ENCODE peak calls at places on chromosomes 3 and 15, in five cellular contexts. F, O, C, V and Z are unnamed samples.

GRCh38 chr15:42094512-42094963 is at the start of gene PLA2G4D:
- DNase-seq in F (no peak), O (no peak), C (no peak), V (no peak), Z (peak)

GRCh38 chr3:189458536-189458935 is 172.7 kb upstream of the TP63 start:
- DNase-seq in F (no peak), O (peak), C (no peak), V (no peak), Z (no peak)

GRCh38 chr3:107899996-107900651 is 190.7 kb downstream of the CD47 start:
- DNase-seq in F (no peak), O (no peak), C (no peak), V (no peak), Z (no peak)

GRCh38 chr3:107660316-107660976 is 137.7 kb downstream of the BBX start:
- DNase-seq in F (no peak), O (no peak), C (no peak), V (no peak), Z (no peak)

GRCh38 chr3:14119651-14120050 is 5.0 kb downstream of the CHCHD4 start:
- DNase-seq in F (no peak), O (no peak), C (no peak), V (no peak), Z (no peak)

GRCh38 chr3:9949115-9949514 is 3.1 kb downstream of the PRRT3 start:
- DNase-seq in F (no peak), O (no peak), C (no peak), V (no peak), Z (no peak)

GRCh38 chr3:191762323-191762960 is 301.5 kb downstream of the PYDC2 start:
- DNase-seq in F (no peak), O (no peak), C (no peak), V (no peak), Z (no peak)

GRCh38 chr15:67840747-67841634 is 1.1 kb upstream of the RNU6-1 start:
- DNase-seq in F (no peak), O (no peak), C (no peak), V (peak), Z (no peak)

GRCh38 chr3:16311960-16312451 is 47.0 kb downstream of the OXNAD1 start:
- DNase-seq in F (no peak), O (peak), C (no peak), V (no peak), Z (no peak)

GRCh38 chr3:149638401-149639092 is 19.3 kb downstream of the WWTR1 start:
- DNase-seq in F (no peak), O (no peak), C (no peak), V (no peak), Z (no peak)

GRCh38 chr3:31495971-31496370 is 36.8 kb upstream of the STT3B start:
- DNase-seq in F (no peak), O (no peak), C (no peak), V (no peak), Z (no peak)

GRCh38 chr3:185926445-185926844 is 11.4 kb downstream of the TRA2B start:
- DNase-seq in F (no peak), O (no peak), C (no peak), V (no peak), Z (no peak)

GRCh38 chr3:159169828-159170227 is 368.0 kb downstream of the MFSD1 start:
- DNase-seq in F (no peak), O (no peak), C (no peak), V (peak), Z (no peak)

GRCh38 chr3:98801042-98801747 is 38.1 kb downstream of the ST3GAL6 start:
- DNase-seq in F (no peak), O (no peak), C (no peak), V (no peak), Z (no peak)

GRCh38 chr3:50582083-50582482 is 12.8 kb downstream of the HEMK1 start:
- DNase-seq in F (peak), O (peak), C (no peak), V (no peak), Z (no peak)

GRCh38 chr3:36166477-36166876 is 213.8 kb upstream of the STAC start:
- DNase-seq in F (no peak), O (no peak), C (no peak), V (peak), Z (no peak)

GRCh38 chr3:37989821-37990480 is 635 bp upstream of the VILL start:
- DNase-seq in F (peak), O (no peak), C (no peak), V (no peak), Z (peak)

GRCh38 chr3:134803051-134803505 is 8.0 kb downstream of the EPHB1 start:
- DNase-seq in F (no peak), O (no peak), C (peak), V (no peak), Z (no peak)

GRCh38 chr3:190709351-190709773 is 153.1 kb downstream of the GMNC start:
- DNase-seq in F (no peak), O (no peak), C (no peak), V (no peak), Z (no peak)

GRCh38 chr15:68209735-68210408 is 4.7 kb upstream of the CALML4 start:
- DNase-seq in F (peak), O (no peak), C (no peak), V (no peak), Z (no peak)

GRCh38 chr3:143040264-143040879 is 39.0 kb downstream of the U2SURP start:
- DNase-seq in F (no peak), O (no peak), C (no peak), V (no peak), Z (no peak)

GRCh38 chr15:99157456-99157855 is 52.6 kb downstream of the SYNM start:
- DNase-seq in F (no peak), O (no peak), C (no peak), V (no peak), Z (no peak)

GRCh38 chr3:127720161-127720823 is 47.5 kb downstream of the ABTB1 start:
- DNase-seq in F (peak), O (no peak), C (no peak), V (no peak), Z (no peak)

GRCh38 chr15:101675796-101676582 is 23.8 kb upstream of the TM2D3 start:
- DNase-seq in F (no peak), O (no peak), C (no peak), V (peak), Z (no peak)

GRCh38 chr15:70362911-70363310 is 265.2 kb upstream of the TLE3 start:
- DNase-seq in F (no peak), O (no peak), C (no peak), V (no peak), Z (peak)

GRCh38 chr15:26921433-26921832 is 49.5 kb upstream of the GABRG3 start:
- DNase-seq in F (no peak), O (no peak), C (no peak), V (no peak), Z (no peak)

GRCh38 chr3:149004622-149005021 is 13.3 kb downstream of the GYG1 start:
- DNase-seq in F (no peak), O (peak), C (no peak), V (no peak), Z (no peak)

DNA sequence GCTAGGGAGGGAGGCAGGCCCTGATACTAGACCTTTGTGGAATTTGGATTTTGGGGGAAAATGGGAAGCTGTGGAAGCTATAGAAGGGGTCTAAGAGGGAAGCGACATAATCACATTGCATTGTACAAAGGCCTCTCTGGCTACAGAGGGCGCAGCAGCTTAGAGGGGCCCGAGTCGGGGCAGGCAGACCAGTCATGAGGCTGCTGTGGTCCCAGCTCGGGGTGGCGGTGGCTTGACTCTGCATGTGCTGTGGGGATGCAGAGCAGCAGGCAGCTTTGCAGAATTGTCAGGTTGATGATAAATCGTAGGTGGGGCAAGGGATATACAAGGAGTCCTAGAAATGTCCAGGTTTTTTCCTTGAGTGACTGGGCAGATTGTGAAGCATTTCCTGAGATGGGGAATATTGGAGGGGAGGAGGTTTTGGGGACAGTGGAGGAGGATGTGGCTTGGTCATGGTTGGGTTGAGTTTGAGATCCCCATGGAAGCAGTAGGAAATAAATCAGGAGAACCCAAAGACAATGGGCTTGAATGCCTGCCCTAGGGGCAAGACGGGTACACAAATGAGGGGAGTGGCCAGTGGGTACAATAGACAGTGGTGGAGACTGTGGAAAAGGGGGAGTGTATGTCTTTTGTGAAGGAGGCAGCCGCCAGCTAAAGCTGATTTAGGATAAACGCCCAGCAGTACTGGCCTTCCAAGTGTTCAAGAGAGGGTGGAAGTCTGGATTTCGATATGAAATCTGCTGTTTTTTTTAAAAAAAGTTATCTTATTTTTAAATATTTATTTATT is 94.1 kb downstream of the HMG20A start:
- DNase-seq in F (no peak), O (peak), C (no peak), V (no peak), Z (no peak)
- H3K27ac ChIP-seq in F (no peak), O (no peak), C (no peak), V (no peak), Z (no peak)

GRCh38 chr3:136070953-136071949 is 105.7 kb downstream of the PPP2R3A start:
- DNase-seq in F (no peak), O (peak), C (no peak), V (no peak), Z (no peak)
- TF ChIP-seq CTCF in F (peak), O (peak), C (no peak), V (peak), Z (peak)

GRCh38 chr3:151305081-151305777 is 11.4 kb downstream of the GPR87 start:
- DNase-seq in F (peak), O (peak), C (no peak), V (peak), Z (peak)
- H3K4me3 ChIP-seq in F (no peak), O (no peak), C (no peak), V (no peak), Z (no peak)

GRCh38 chr3:152267319-152267689 is 1.4 kb upstream of the MBNL1 start:
- DNase-seq in F (no peak), O (no peak), C (no peak), V (no peak), Z (no peak)
- H3K27ac ChIP-seq in F (peak), O (peak), C (peak), V (peak), Z (peak)

DNA sequence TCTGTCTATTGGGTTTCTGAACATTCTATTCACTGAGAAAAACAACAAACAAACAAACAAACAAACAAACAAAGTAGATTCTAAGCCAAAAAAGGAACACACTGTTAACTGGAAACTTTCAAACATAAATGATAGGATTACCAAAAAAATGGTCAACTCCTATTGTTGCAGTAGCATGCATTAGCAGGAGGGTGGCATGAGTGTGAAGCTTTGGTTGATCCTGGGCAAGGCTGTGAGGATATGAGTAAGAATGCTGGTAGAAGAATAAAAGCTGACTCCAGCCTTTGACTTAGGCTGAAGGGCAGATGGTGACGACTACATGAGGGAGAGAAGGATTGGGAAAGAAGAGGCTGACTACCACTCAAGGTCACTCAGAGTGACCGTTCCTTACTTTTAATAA is 810.3 kb downstream of the VGLL3 start:
- DNase-seq in F (no peak), O (no peak), C (no peak), V (peak), Z (no peak)
- TF ChIP-seq CTCF in F (peak), O (no peak), C (no peak), V (no peak), Z (no peak)

DNA sequence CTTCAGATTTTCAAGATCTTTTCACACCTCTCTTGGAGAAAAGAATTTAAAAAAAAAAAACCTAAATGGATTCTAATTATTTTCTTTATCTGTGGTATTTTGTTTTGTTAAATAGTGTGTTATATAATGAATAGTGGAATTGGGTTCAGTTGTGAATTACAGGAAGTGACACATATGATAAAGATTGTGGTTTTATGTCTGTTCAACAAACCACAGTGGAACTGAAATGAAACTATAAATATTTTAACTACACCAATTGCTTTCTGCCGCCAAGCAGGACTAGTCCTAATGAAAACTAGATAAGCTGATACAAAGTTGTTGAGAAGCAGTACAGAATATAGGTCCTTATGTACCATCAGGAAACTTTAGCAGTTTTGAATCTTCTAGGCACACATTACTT is 121.6 kb downstream of the UBE2E2 start:
- DNase-seq in F (no peak), O (no peak), C (peak), V (no peak), Z (no peak)
- H3K4me3 ChIP-seq in F (no peak), O (no peak), C (no peak), V (no peak), Z (no peak)